ENCODE peak calls at places on chromosomes 7 and 10, in six cellular contexts. Y is SK-N-SH, N is transverse colon, S is stomach, X is K562, J is spleen. O is an unnamed sample.

GRCh38 chr7:154255324-154255723 is 203.1 kb downstream of the DPP6 start:
- DNase-seq in X (no peak), S (no peak), N (no peak), J (no peak), Y (peak), O (no peak)

GRCh38 chr10:37754538-37755323 is 102.7 kb downstream of the ZNF248 start:
- DNase-seq in X (no peak), S (peak), N (peak), Y (peak), J (no peak), O (no peak)

GRCh38 chr10:50417486-50417905 is 166.2 kb upstream of the ASAH2 start:
- DNase-seq in Y (peak), S (no peak), N (no peak), J (no peak), X (no peak), O (no peak)

GRCh38 chr10:600876-601275 is 88.6 kb downstream of the DIP2C start:
- DNase-seq in S (peak), X (no peak), N (no peak), J (no peak), Y (no peak), O (peak)

GRCh38 chr7:55309040-55309991 is 55.8 kb upstream of the LANCL2 start:
- DNase-seq in X (no peak), N (peak), J (peak), Y (no peak), S (peak), O (no peak)

GRCh38 chr7:3217166-3217565 is 83.9 kb upstream of the SDK1 start:
- DNase-seq in X (no peak), S (peak), N (no peak), Y (no peak), J (no peak), O (no peak)

GRCh38 chr7:27686315-27686714 is 23.6 kb upstream of the HIBADH start:
- DNase-seq in N (no peak), X (no peak), Y (no peak), S (no peak), J (no peak), O (no peak)

GRCh38 chr10:129915526-129916378 is 48.3 kb downstream of the EBF3 start:
- DNase-seq in Y (no peak), S (no peak), N (no peak), J (peak), X (no peak), O (no peak)

GRCh38 chr10:130547368-130547767 is 411.2 kb downstream of the GLRX3 start:
- DNase-seq in J (no peak), Y (peak), N (no peak), X (no peak), S (no peak), O (no peak)

GRCh38 chr7:123747620-123748141 is 1.1 kb downstream of the WASL start:
- DNase-seq in N (peak), Y (peak), X (peak), S (peak), J (peak), O (peak)

GRCh38 chr7:380724-381210 is 90.8 kb downstream of the FOXL3 start:
- DNase-seq in X (no peak), Y (peak), S (peak), N (peak), J (peak), O (no peak)

GRCh38 chr7:28908775-28909174 is 49.4 kb downstream of the TRIL start:
- DNase-seq in Y (no peak), N (no peak), S (no peak), J (no peak), X (no peak), O (no peak)

GRCh38 chr7:101950450-101951119 is 133.2 kb downstream of the CUX1 start:
- DNase-seq in X (peak), J (no peak), Y (no peak), N (no peak), S (no peak), O (no peak)

GRCh38 chr10:101843032-101843991 is at the start of gene KCNIP2:
- DNase-seq in Y (peak), J (peak), S (no peak), X (peak), N (peak), O (no peak)

GRCh38 chr7:80097756-80098155 is 36.9 kb upstream of the GNAI1 start:
- DNase-seq in X (no peak), S (no peak), J (no peak), N (no peak), Y (no peak), O (no peak)

GRCh38 chr10:20105236-20105635 is 289.0 kb downstream of the PLXDC2 start:
- DNase-seq in Y (no peak), S (no peak), J (no peak), N (no peak), X (no peak), O (peak)

GRCh38 chr10:79335470-79336235 is 11.6 kb upstream of the PPIF start:
- DNase-seq in X (no peak), J (no peak), S (no peak), N (no peak), Y (no peak), O (no peak)

GRCh38 chr7:64890761-64891666 is 12.1 kb upstream of the ZNF273 start:
- DNase-seq in N (no peak), S (no peak), J (no peak), Y (no peak), X (no peak), O (peak)

GRCh38 chr10:62019013-62019684 is 117.7 kb downstream of the ARID5B start:
- DNase-seq in S (no peak), J (no peak), N (no peak), Y (no peak), X (no peak), O (no peak)

GRCh38 chr10:133442967-133443924 is 10.5 kb upstream of the SCART1 start:
- DNase-seq in N (no peak), X (no peak), Y (peak), J (peak), S (no peak), O (no peak)

GRCh38 chr7:98105942-98106544 is 619 bp upstream of the LMTK2 start:
- DNase-seq in J (peak), Y (no peak), X (no peak), S (no peak), N (peak), O (no peak)

GRCh38 chr7:27192546-27193334 is 7.2 kb downstream of the HOXA13 start:
- DNase-seq in X (no peak), N (peak), Y (peak), J (peak), S (no peak), O (peak)

DNA sequence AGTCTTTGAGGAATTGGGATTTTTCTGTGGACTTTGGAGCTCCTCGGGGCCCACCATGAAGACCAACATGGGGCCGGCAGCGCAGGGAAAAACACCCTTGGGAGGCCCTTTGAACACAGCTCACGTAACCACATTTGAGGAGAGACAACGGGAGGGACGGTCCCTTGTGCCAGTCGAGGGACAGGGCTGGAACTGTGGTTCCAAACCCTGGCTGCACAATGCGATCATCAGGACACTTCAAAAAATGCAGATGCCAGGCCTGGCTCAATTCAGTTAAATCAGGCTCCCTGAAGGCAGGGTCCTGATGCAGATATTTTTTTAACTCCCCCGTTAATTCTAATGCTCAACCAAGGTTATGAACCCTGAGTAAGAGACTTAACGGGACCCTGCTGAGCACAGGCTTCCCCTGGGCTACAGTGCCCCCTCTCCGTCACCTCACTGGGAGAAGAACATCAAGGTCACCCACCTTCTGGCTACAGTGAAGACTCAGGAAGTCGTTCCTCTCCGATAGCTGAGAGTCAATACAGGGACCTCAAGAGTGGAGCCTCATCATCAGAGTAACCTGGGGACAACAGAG is 30.4 kb downstream of the LYZL1 start:
- DNase-seq in J (no peak), X (no peak), Y (no peak), S (no peak), N (no peak), O (no peak)
- TF ChIP-seq POLR2AphosphoS5 in J (no peak), X (no peak), Y (no peak), S (no peak), N (no peak), O (no peak)

DNA sequence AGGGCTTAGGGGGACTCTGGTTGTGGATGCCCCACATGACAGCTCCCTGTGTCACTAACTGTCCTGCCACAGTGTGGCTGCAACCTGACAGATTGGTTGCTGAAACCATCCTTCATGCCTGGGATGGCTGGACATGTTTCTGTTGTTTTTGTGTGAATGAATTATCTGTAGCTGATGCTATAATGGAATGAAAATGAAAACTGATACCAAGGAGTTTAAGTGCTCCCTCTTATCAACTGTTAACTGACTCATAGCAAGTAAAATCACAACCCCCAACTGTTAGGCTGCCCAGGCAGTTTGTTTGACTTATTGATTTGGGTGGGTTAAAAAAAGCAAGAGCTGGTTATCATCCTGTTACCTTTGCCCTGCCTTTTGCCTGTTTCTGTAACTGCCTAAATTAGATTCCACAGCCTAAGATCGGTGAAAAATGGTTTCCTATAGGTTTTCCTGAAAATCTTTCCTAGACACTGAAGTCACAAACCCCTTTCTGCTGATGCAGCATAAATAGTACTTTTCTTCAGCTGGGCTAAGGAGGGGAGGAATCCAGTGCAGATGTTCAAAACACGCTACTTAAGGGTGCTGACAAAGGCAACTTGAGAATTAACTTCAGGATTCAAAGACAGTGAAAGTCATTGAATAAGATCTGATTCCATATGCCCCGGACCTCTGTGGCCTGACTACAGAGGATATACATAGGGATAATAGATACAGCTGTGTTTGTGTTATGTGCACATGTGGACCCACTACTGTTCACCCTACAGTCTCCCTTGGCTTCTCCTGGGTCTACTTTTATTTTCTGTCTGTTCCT is 5.7 kb downstream of the FRAT2 start:
- DNase-seq in J (no peak), N (no peak), X (no peak), S (peak), Y (no peak), O (no peak)
- H3K4me3 ChIP-seq in J (no peak), N (no peak), X (no peak), S (no peak), Y (no peak), O (no peak)

GRCh38 chr7:6630007-6630849 is 6.9 kb upstream of the ZNF316 start:
- DNase-seq in S (no peak), N (no peak), X (no peak), J (no peak), Y (no peak), O (no peak)

GRCh38 chr7:6624246-6624611 is 8.8 kb downstream of the ZNF853 start:
- DNase-seq in X (no peak), S (no peak), Y (no peak), J (no peak), N (no peak), O (no peak)

GRCh38 chr7:6623589-6624245 is 8.3 kb downstream of the ZNF853 start:
- DNase-seq in Y (no peak), X (no peak), J (no peak), N (no peak), S (no peak), O (no peak)

GRCh38 chr7:6631605-6632004 is 5.5 kb upstream of the ZNF316 start:
- DNase-seq in X (no peak), S (no peak), J (no peak), Y (no peak), N (no peak), O (no peak)

DNA sequence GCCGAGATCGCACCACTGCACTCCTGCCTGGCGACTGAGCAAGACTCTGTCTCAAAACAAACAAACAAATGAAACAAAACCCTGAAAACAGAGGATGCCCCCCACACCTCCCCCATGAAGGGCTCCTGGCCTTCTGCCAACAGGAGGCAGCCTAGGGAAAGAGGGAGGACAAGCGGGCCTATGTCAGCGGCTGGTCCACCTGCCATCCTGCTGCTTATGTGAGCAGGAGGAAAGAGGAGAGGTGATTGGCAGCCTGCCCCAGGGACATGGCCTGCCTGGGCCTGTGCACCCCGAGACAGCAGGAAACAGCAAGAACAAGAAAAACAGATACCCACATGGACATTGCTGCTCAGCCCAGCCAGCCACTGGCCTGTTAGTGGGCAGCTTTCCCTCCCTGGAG is 9.1 kb upstream of the ZNF316 start:
- DNase-seq in J (no peak), X (no peak), N (no peak), Y (no peak), S (no peak), O (peak)
- TF ChIP-seq CTCF in J (no peak), X (no peak), N (no peak), Y (no peak), S (no peak), O (no peak)

DNA sequence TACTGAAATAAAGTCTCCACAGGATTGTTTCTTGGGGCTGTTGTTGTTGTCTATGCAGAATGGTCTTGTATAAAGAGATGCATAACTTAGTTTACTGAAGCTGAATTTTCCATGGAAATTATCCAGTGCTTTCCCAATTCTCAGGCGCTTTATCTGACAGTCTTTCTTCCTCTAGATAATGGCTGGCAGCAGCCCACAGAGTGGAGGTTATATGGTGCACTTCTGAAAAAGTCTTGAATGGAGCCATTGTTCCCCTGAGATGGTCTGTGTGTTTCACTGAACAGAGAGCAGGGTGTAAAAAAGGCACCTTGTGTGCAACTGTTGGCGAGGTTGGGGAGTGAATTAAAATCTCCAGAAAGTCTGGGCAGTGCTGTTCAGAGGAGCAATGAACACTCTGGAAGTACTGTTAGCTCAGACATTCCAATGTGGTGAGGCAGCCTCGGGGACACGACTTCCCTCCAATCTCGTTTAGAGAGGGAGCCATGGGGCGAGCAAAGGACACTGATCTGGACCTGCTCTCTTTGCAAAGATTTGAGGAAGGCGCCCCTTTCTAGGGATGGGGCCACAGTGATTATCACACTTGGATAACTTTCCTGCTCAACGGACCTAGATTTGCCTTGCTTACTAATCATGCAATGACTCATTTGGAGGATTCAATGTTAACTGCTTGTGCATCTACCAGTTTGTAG is 2.0 kb upstream of the PLCE1 start:
- DNase-seq in J (no peak), S (peak), X (no peak), Y (no peak), N (peak), O (peak)
- TF ChIP-seq POLR2AphosphoS5 in J (peak), S (no peak), X (no peak), Y (no peak), N (no peak), O (peak)

DNA sequence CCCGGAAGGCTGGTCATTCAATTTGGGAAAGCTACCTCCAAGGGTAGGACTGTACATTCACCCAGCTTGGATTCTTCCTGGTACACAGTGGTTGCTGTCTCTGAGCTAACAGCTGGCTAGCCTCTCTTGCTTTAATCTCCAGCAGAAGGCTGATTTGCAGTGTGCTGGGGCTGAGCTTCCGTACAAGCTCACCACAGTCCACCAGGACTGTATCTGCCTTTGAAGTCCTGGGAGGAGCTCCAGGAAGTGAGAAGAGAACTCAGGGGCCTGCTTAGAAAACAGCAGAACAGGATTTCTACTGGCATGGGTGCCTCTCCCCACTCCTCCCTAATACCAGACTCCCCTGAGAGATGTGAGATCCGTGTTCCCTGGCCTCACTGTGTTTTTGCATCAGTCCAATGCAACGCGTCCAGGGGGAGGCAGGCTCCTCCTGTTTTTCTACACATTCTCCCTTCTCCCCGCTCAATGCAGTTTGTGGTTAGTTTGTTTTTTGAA is 6.6 kb downstream of the AFAP1L2 start:
- DNase-seq in S (no peak), J (no peak), N (no peak), Y (no peak), X (no peak), O (no peak)
- H3K4me3 ChIP-seq in S (no peak), J (no peak), N (no peak), Y (no peak), X (no peak), O (no peak)

O was measured in prostate gland.